ENCODE peak calls at places on chromosomes 3 and 15, in eight cellular contexts. One of them, this sample, is unnamed. For H3K27me3, the result is how much of the 10 kb centered on the place peaks cover.

GRCh38 chr15:65577129-65577996 is 33.6 kb downstream of the INTS14 start:
- DNase-seq in tibial artery: no peak
- DNase-seq in AG04450: no peak
- DNase-seq in right cardiac atrium: no peak
- DNase-seq in PC-3: no peak
- DNase-seq in mesendoderm: no peak
- DNase-seq in neural progenitor cell: no peak
- DNase-seq in endothelial cell of umbilical vein: no peak
- DNase-seq in this sample: no peak

GRCh38 chr3:124846189-124846588 is 41.0 kb downstream of the ITGB5 start:
- DNase-seq in neural progenitor cell: no peak
- DNase-seq in PC-3: no peak
- DNase-seq in tibial artery: peak
- DNase-seq in endothelial cell of umbilical vein: peak
- DNase-seq in right cardiac atrium: peak
- DNase-seq in AG04450: no peak
- DNase-seq in mesendoderm: no peak
- DNase-seq in this sample: peak

GRCh38 chr3:65814883-65815578 is 223.7 kb downstream of the MAGI1 start:
- DNase-seq in neural progenitor cell: peak
- DNase-seq in endothelial cell of umbilical vein: no peak
- DNase-seq in AG04450: no peak
- DNase-seq in mesendoderm: peak
- DNase-seq in PC-3: no peak
- DNase-seq in tibial artery: no peak
- DNase-seq in right cardiac atrium: no peak
- DNase-seq in this sample: no peak

GRCh38 chr15:59138243-59138642 is 33.3 kb downstream of the CCNB2 start:
- DNase-seq in tibial artery: no peak
- DNase-seq in neural progenitor cell: peak
- DNase-seq in endothelial cell of umbilical vein: peak
- DNase-seq in PC-3: peak
- DNase-seq in AG04450: no peak
- DNase-seq in mesendoderm: peak
- DNase-seq in right cardiac atrium: peak
- DNase-seq in this sample: peak

GRCh38 chr3:22377421-22377820 is 626.4 kb upstream of the ZNF385D start:
- DNase-seq in neural progenitor cell: no peak
- DNase-seq in PC-3: peak
- DNase-seq in AG04450: no peak
- DNase-seq in tibial artery: no peak
- DNase-seq in right cardiac atrium: no peak
- DNase-seq in mesendoderm: no peak
- DNase-seq in endothelial cell of umbilical vein: no peak
- DNase-seq in this sample: no peak

GRCh38 chr3:163657088-163657487 is 1421.2 kb downstream of the SI start:
- DNase-seq in right cardiac atrium: no peak
- DNase-seq in endothelial cell of umbilical vein: no peak
- DNase-seq in tibial artery: no peak
- DNase-seq in AG04450: no peak
- DNase-seq in neural progenitor cell: no peak
- DNase-seq in PC-3: no peak
- DNase-seq in mesendoderm: no peak
- DNase-seq in this sample: no peak

GRCh38 chr3:55631766-55632331 is 144.7 kb upstream of the WNT5A start:
- DNase-seq in neural progenitor cell: no peak
- DNase-seq in AG04450: no peak
- DNase-seq in mesendoderm: peak
- DNase-seq in right cardiac atrium: no peak
- DNase-seq in tibial artery: no peak
- DNase-seq in endothelial cell of umbilical vein: no peak
- DNase-seq in PC-3: no peak
- DNase-seq in this sample: no peak

GRCh38 chr3:20890124-20890523 is 704.1 kb upstream of the SGO1 start:
- DNase-seq in endothelial cell of umbilical vein: no peak
- DNase-seq in AG04450: no peak
- DNase-seq in PC-3: no peak
- DNase-seq in right cardiac atrium: no peak
- DNase-seq in tibial artery: no peak
- DNase-seq in mesendoderm: no peak
- DNase-seq in neural progenitor cell: no peak
- DNase-seq in this sample: no peak

GRCh38 chr15:29259233-29259632 is 10.4 kb downstream of the NSMCE3 start:
- DNase-seq in tibial artery: no peak
- DNase-seq in PC-3: no peak
- DNase-seq in endothelial cell of umbilical vein: no peak
- DNase-seq in right cardiac atrium: no peak
- DNase-seq in AG04450: no peak
- DNase-seq in mesendoderm: peak
- DNase-seq in neural progenitor cell: no peak
- DNase-seq in this sample: no peak

GRCh38 chr3:16132926-16133325 is 41.6 kb upstream of the GALNT15 start:
- DNase-seq in tibial artery: no peak
- DNase-seq in endothelial cell of umbilical vein: no peak
- DNase-seq in PC-3: no peak
- DNase-seq in right cardiac atrium: no peak
- DNase-seq in mesendoderm: no peak
- DNase-seq in neural progenitor cell: no peak
- DNase-seq in AG04450: no peak
- DNase-seq in this sample: peak

GRCh38 chr3:60809857-60810256 is 441.4 kb downstream of the FHIT start:
- DNase-seq in tibial artery: no peak
- DNase-seq in AG04450: no peak
- DNase-seq in mesendoderm: peak
- DNase-seq in PC-3: peak
- DNase-seq in neural progenitor cell: no peak
- DNase-seq in right cardiac atrium: no peak
- DNase-seq in endothelial cell of umbilical vein: no peak
- DNase-seq in this sample: peak

GRCh38 chr3:177760803-177761202 is 563.5 kb upstream of the TBL1XR1 start:
- DNase-seq in AG04450: no peak
- DNase-seq in mesendoderm: no peak
- DNase-seq in endothelial cell of umbilical vein: no peak
- DNase-seq in neural progenitor cell: no peak
- DNase-seq in tibial artery: no peak
- DNase-seq in right cardiac atrium: no peak
- DNase-seq in PC-3: no peak
- DNase-seq in this sample: no peak

GRCh38 chr15:77048135-77048866 is 22.6 kb downstream of the TSPAN3 start:
- DNase-seq in mesendoderm: no peak
- DNase-seq in right cardiac atrium: no peak
- DNase-seq in endothelial cell of umbilical vein: no peak
- DNase-seq in tibial artery: no peak
- DNase-seq in AG04450: no peak
- DNase-seq in PC-3: no peak
- DNase-seq in neural progenitor cell: no peak
- DNase-seq in this sample: no peak

GRCh38 chr3:160009525-160009924 is 20.9 kb downstream of the IL12A start:
- DNase-seq in endothelial cell of umbilical vein: no peak
- DNase-seq in AG04450: no peak
- DNase-seq in tibial artery: no peak
- DNase-seq in neural progenitor cell: no peak
- DNase-seq in right cardiac atrium: no peak
- DNase-seq in mesendoderm: no peak
- DNase-seq in PC-3: no peak
- DNase-seq in this sample: no peak

GRCh38 chr3:42697326-42698051 is 5.1 kb downstream of the HHATL start:
- DNase-seq in mesendoderm: no peak
- DNase-seq in right cardiac atrium: no peak
- DNase-seq in endothelial cell of umbilical vein: no peak
- DNase-seq in neural progenitor cell: no peak
- DNase-seq in AG04450: no peak
- DNase-seq in PC-3: no peak
- DNase-seq in tibial artery: peak
- DNase-seq in this sample: no peak

GRCh38 chr15:90593469-90594158 is 63.9 kb downstream of the CRTC3 start:
- DNase-seq in mesendoderm: no peak
- DNase-seq in right cardiac atrium: no peak
- DNase-seq in tibial artery: no peak
- DNase-seq in PC-3: no peak
- DNase-seq in neural progenitor cell: no peak
- DNase-seq in AG04450: no peak
- DNase-seq in endothelial cell of umbilical vein: no peak
- DNase-seq in this sample: no peak
- H3K27ac ChIP-seq in mesendoderm: no peak
- H3K27ac ChIP-seq in right cardiac atrium: no peak
- H3K27ac ChIP-seq in tibial artery: peak
- H3K27ac ChIP-seq in PC-3: peak
- H3K27ac ChIP-seq in neural progenitor cell: no peak
- H3K27ac ChIP-seq in AG04450: no peak
- H3K27ac ChIP-seq in endothelial cell of umbilical vein: no peak
- H3K27ac ChIP-seq in this sample: peak

GRCh38 chr15:44193651-44194396 is 1.2 kb downstream of the FRMD5 start:
- DNase-seq in AG04450: no peak
- DNase-seq in neural progenitor cell: peak
- DNase-seq in mesendoderm: peak
- DNase-seq in endothelial cell of umbilical vein: peak
- DNase-seq in tibial artery: no peak
- DNase-seq in PC-3: peak
- DNase-seq in right cardiac atrium: no peak
- DNase-seq in this sample: peak
- H3K27me3 ChIP-seq in AG04450: under half
- H3K27me3 ChIP-seq in neural progenitor cell: under half
- H3K27me3 ChIP-seq in mesendoderm: under half
- H3K27me3 ChIP-seq in endothelial cell of umbilical vein: under half
- H3K27me3 ChIP-seq in tibial artery: under half
- H3K27me3 ChIP-seq in PC-3: under half
- H3K27me3 ChIP-seq in right cardiac atrium: under half
- H3K27me3 ChIP-seq in this sample: under half

GRCh38 chr3:194292331-194292730 is 58.8 kb downstream of the CPN2 start:
- DNase-seq in PC-3: no peak
- DNase-seq in right cardiac atrium: no peak
- DNase-seq in neural progenitor cell: no peak
- DNase-seq in endothelial cell of umbilical vein: no peak
- DNase-seq in AG04450: no peak
- DNase-seq in tibial artery: no peak
- DNase-seq in mesendoderm: no peak
- DNase-seq in this sample: no peak
- H3K27ac ChIP-seq in PC-3: no peak
- H3K27ac ChIP-seq in right cardiac atrium: no peak
- H3K27ac ChIP-seq in neural progenitor cell: no peak
- H3K27ac ChIP-seq in endothelial cell of umbilical vein: no peak
- H3K27ac ChIP-seq in AG04450: no peak
- H3K27ac ChIP-seq in tibial artery: no peak
- H3K27ac ChIP-seq in mesendoderm: no peak
- H3K27ac ChIP-seq in this sample: no peak

GRCh38 chr3:50203113-50203852 is 1.8 kb upstream of the SLC38A3 start:
- DNase-seq in mesendoderm: no peak
- DNase-seq in tibial artery: no peak
- DNase-seq in PC-3: no peak
- DNase-seq in AG04450: no peak
- DNase-seq in right cardiac atrium: no peak
- DNase-seq in neural progenitor cell: no peak
- DNase-seq in endothelial cell of umbilical vein: no peak
- DNase-seq in this sample: no peak

GRCh38 chr3:50204804-50205718 is at the start of gene SLC38A3:
- DNase-seq in neural progenitor cell: peak
- DNase-seq in AG04450: no peak
- DNase-seq in mesendoderm: peak
- DNase-seq in right cardiac atrium: no peak
- DNase-seq in endothelial cell of umbilical vein: peak
- DNase-seq in tibial artery: no peak
- DNase-seq in PC-3: no peak
- DNase-seq in this sample: no peak

GRCh38 chr3:50207359-50208042 is 2.4 kb downstream of the SLC38A3 start:
- DNase-seq in tibial artery: no peak
- DNase-seq in PC-3: no peak
- DNase-seq in neural progenitor cell: no peak
- DNase-seq in right cardiac atrium: no peak
- DNase-seq in AG04450: no peak
- DNase-seq in endothelial cell of umbilical vein: no peak
- DNase-seq in mesendoderm: no peak
- DNase-seq in this sample: no peak

GRCh38 chr3:50204052-50204803 is 843 bp upstream of the SLC38A3 start:
- DNase-seq in AG04450: no peak
- DNase-seq in mesendoderm: no peak
- DNase-seq in PC-3: no peak
- DNase-seq in tibial artery: no peak
- DNase-seq in endothelial cell of umbilical vein: no peak
- DNase-seq in right cardiac atrium: no peak
- DNase-seq in neural progenitor cell: no peak
- DNase-seq in this sample: no peak

GRCh38 chr3:50205719-50206276 is 727 bp downstream of the SLC38A3 start:
- DNase-seq in mesendoderm: peak
- DNase-seq in neural progenitor cell: peak
- DNase-seq in AG04450: no peak
- DNase-seq in PC-3: no peak
- DNase-seq in tibial artery: no peak
- DNase-seq in right cardiac atrium: no peak
- DNase-seq in endothelial cell of umbilical vein: peak
- DNase-seq in this sample: no peak
- H3K27me3 ChIP-seq in mesendoderm: under half
- H3K27me3 ChIP-seq in neural progenitor cell: under half
- H3K27me3 ChIP-seq in AG04450: half or more
- H3K27me3 ChIP-seq in PC-3: under half
- H3K27me3 ChIP-seq in tibial artery: under half
- H3K27me3 ChIP-seq in right cardiac atrium: under half
- H3K27me3 ChIP-seq in endothelial cell of umbilical vein: under half
- H3K27me3 ChIP-seq in this sample: under half

DNA sequence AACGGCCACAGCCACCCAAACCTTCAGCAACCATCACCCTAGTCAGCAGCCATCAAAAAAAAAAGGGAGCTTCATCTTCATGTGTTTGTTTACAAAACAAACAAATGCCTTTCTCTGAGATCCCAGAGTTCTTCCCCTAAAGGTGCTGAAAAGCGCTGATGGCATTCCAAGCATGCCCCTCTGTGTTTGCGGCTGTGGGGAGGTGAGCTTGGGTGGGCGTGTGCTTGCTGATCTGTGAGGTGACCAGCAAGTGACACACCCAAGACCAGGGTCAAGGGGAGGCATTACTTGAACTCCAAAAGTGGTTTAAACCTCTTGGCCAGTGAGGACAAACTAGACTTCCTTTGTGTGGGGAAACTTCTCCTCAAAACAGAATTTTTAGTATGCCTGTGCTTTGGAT is 81.5 kb downstream of the DHX36 start:
- DNase-seq in endothelial cell of umbilical vein: no peak
- DNase-seq in AG04450: no peak
- DNase-seq in mesendoderm: peak
- DNase-seq in right cardiac atrium: no peak
- DNase-seq in PC-3: no peak
- DNase-seq in tibial artery: no peak
- DNase-seq in neural progenitor cell: peak
- DNase-seq in this sample: no peak
- H3K27ac ChIP-seq in endothelial cell of umbilical vein: no peak
- H3K27ac ChIP-seq in AG04450: no peak
- H3K27ac ChIP-seq in mesendoderm: no peak
- H3K27ac ChIP-seq in right cardiac atrium: peak
- H3K27ac ChIP-seq in PC-3: no peak
- H3K27ac ChIP-seq in tibial artery: peak
- H3K27ac ChIP-seq in neural progenitor cell: no peak
- H3K27ac ChIP-seq in this sample: no peak